ENCODE peak calls at places on chromosomes 13 and 19, in seven cellular contexts. M is suprapubic skin, U is breast epithelium, Y is SK-N-SH, T is GM23338, J is stomach, G is GM12891. D is an unnamed sample.
A peak's percentile ranks its signal among the peaks of the same experiment; 100 is the strongest.

GRCh38 chr19:12695090-12695489 is 1.3 kb downstream of the FBXW9 start:
- DNase-seq in M (no peak), U (no peak), Y (no peak), T (no peak), J (no peak), G (no peak), D (no peak)

GRCh38 chr13:84481958-84482357 is 599.7 kb upstream of the SLITRK1 start:
- DNase-seq in M (no peak), U (no peak), Y (no peak), T (no peak), J (no peak), G (no peak), D (no peak)

GRCh38 chr19:28042516-28042915 is 1170.4 kb downstream of the UQCRFS1 start:
- DNase-seq in M (no peak), U (no peak), Y (no peak), T (no peak), J (no peak), G (no peak), D (no peak)

GRCh38 chr13:98866882-98867281 is 111.0 kb downstream of the DOCK9 start:
- DNase-seq in M (no peak), U (no peak), Y (no peak), T (peak; percentile 52), J (no peak), G (no peak), D (no peak)

GRCh38 chr13:51221674-51222509 is at the start of gene FAM124A:
- DNase-seq in M (no peak), U (no peak), Y (peak; percentile 89), T (peak; percentile 82), J (peak; percentile 57), G (peak; percentile 59), D (peak; percentile 52)

GRCh38 chr13:84136582-84136981 is 254.3 kb upstream of the SLITRK1 start:
- DNase-seq in M (no peak), U (no peak), Y (no peak), T (no peak), J (no peak), G (no peak), D (no peak)

GRCh38 chr19:16836115-16836905 is 7.1 kb downstream of the SIN3B start:
- DNase-seq in M (no peak), U (no peak), Y (no peak), T (peak; percentile 51), J (no peak), G (no peak), D (peak; percentile 79)

GRCh38 chr19:8074501-8074900 is 21.9 kb downstream of the CCL25 start:
- DNase-seq in M (no peak), U (no peak), Y (peak; percentile 14), T (no peak), J (no peak), G (no peak), D (no peak)

GRCh38 chr13:113207890-113208423 is 512 bp downstream of the PCID2 start:
- DNase-seq in M (no peak), U (no peak), Y (no peak), T (peak; percentile 70), J (no peak), G (no peak), D (no peak)

GRCh38 chr13:48125794-48126228 is 30.9 kb upstream of the MED4 start:
- DNase-seq in M (no peak), U (no peak), Y (no peak), T (no peak), J (no peak), G (no peak), D (no peak)
- TF ChIP-seq POLR2AphosphoS5 in M (no peak), U (no peak), Y (no peak), T (no peak), J (peak; percentile 7), G (no peak), D (no peak)

GRCh38 chr19:2727640-2727944 is 6.4 kb upstream of the DIRAS1 start:
- DNase-seq in M (no peak), U (no peak), Y (peak; percentile 49), T (no peak), J (no peak), G (no peak), D (no peak)

GRCh38 chr19:2731181-2732117 is 8.4 kb downstream of the SLC39A3 start:
- DNase-seq in M (no peak), U (no peak), Y (peak; percentile 34), T (no peak), J (no peak), G (no peak), D (no peak)

GRCh38 chr19:2732157-2732725 is 7.6 kb downstream of the SLC39A3 start:
- DNase-seq in M (no peak), U (no peak), Y (no peak), T (no peak), J (no peak), G (no peak), D (no peak)

GRCh38 chr19:2728783-2729387 is 7.7 kb upstream of the DIRAS1 start:
- DNase-seq in M (no peak), U (no peak), Y (peak; percentile 33), T (no peak), J (no peak), G (no peak), D (no peak)

GRCh38 chr19:2729943-2730818 is 9.0 kb upstream of the DIRAS1 start:
- DNase-seq in M (no peak), U (no peak), Y (peak; percentile 33), T (no peak), J (no peak), G (no peak), D (no peak)
- TF ChIP-seq POLR2AphosphoS5 in M (no peak), U (no peak), Y (no peak), T (no peak), J (no peak), G (no peak), D (no peak)

DNA sequence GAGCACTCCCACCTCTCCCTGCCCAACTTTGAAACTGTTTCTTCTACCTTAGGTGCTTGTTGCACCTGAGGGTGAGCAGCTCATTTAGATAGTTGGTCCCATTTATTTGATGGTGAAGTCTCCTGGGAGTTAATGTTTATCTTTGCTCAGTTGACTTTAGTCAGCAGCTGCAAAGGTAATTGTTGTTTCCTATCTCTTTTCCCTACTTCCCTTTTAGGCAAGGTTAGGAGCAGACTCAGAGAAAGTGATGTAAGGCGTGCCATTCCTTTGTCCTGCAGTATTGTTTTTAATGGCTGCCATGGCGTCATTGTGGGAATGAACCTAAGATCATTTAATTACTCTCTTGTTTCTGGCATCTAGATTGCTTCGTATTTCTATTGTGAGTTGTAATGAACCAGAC is 11.6 kb downstream of the AKAP11 start:
- DNase-seq in M (no peak), U (no peak), Y (no peak), T (no peak), J (no peak), G (no peak), D (no peak)
- TF ChIP-seq POLR2AphosphoS5 in M (no peak), U (no peak), Y (no peak), T (no peak), J (no peak), G (no peak), D (no peak)

GRCh38 chr19:46907880-46908279 is 47.1 kb downstream of the ARHGAP35 start:
- DNase-seq in M (peak; percentile 55), U (no peak), Y (no peak), T (no peak), J (no peak), G (no peak), D (no peak)
- TF ChIP-seq POLR2AphosphoS5 in M (no peak), U (no peak), Y (no peak), T (no peak), J (no peak), G (no peak), D (no peak)

DNA sequence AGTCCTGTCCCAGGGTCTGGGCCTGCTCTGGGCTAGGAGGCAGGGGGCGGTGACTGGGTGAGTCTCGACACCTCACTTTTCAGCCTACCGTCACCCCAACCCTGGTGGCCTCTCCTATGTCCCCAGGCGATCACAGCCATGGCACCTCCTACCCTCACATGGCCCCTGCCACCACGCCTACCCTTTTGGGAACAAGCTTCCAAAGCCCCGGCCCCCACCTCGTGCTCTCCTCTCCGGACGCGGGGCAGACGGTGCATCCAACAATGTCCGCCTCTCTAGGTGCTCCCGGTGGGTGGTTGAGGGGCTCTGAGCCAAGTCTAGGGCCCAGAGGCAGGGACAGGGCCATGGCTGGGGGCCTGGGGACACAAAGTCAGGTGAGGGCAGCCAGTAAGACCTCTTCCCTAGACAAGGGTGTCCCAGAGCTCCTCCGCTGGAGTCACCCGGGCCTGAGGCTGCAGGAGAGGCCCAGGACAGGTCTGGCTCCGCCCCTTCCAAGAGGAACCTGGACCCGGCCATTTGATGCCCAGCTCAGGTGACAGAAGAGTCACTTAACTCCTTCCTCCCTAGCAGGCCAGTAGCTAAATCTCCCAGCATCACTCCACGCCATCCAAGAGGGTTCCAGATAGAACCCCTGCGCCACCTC is at the start of gene SYNE4:
- DNase-seq in M (no peak), U (peak; percentile 84), Y (no peak), T (peak; percentile 93), J (peak; percentile 78), G (no peak), D (no peak)
- TF ChIP-seq POLR2AphosphoS5 in M (no peak), U (no peak), Y (no peak), T (peak; percentile 78), J (peak; percentile 22), G (no peak), D (no peak)

GRCh38 chr13:107461751-107462150 is 753.6 kb downstream of the LIG4 start:
- DNase-seq in M (no peak), U (no peak), Y (no peak), T (no peak), J (no peak), G (no peak), D (no peak)
- TF ChIP-seq POLR2AphosphoS5 in M (no peak), U (no peak), Y (no peak), T (no peak), J (no peak), G (no peak), D (no peak)

DNA sequence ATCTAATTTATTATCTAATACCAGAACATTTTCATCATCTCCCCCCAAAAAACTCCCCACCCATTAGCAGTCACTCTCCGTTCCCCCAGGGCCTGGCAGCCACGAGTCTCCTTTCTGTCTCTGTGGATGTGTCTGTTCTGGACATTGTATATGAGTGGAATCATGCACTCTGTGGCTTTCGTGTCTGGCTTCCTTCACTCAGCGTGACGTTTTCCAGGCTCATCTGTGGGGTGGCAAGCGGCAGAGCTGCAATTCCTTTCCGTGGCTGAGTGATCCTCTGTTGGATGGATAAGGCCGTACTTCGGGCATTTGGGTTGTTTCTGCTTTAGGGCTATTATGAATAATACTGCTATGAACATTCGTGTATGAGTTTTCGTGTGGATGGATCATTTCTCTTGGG is 3.1 kb downstream of the AP2S1 start:
- DNase-seq in M (peak; percentile 28), U (no peak), Y (no peak), T (no peak), J (no peak), G (no peak), D (no peak)
- TF ChIP-seq POLR2AphosphoS5 in M (no peak), U (no peak), Y (no peak), T (no peak), J (no peak), G (no peak), D (no peak)

GRCh38 chr13:95968906-95969305 is 84.3 kb downstream of the UGGT2 start:
- DNase-seq in M (no peak), U (no peak), Y (no peak), T (no peak), J (no peak), G (no peak), D (no peak)
- TF ChIP-seq POLR2AphosphoS5 in M (no peak), U (no peak), Y (no peak), T (no peak), J (no peak), G (no peak), D (no peak)

GRCh38 chr13:34654682-34655081 is 287.4 kb upstream of the NBEA start:
- DNase-seq in M (no peak), U (no peak), Y (no peak), T (no peak), J (no peak), G (no peak), D (no peak)
- TF ChIP-seq POLR2AphosphoS5 in M (no peak), U (no peak), Y (no peak), T (no peak), J (no peak), G (no peak), D (no peak)

GRCh38 chr19:46133101-46133627 is 8.7 kb upstream of the IGFL3 start:
- DNase-seq in M (no peak), U (no peak), Y (no peak), T (peak; percentile 93), J (no peak), G (no peak), D (no peak)
- TF ChIP-seq POLR2AphosphoS5 in M (no peak), U (no peak), Y (peak; percentile 97), T (peak; percentile 61), J (no peak), G (no peak), D (no peak)